ENCODE peak calls at places on chromosomes 1 and 21, in eight cellular contexts. I is vagina, K is A549, D is HCT116, N is heart left ventricle, T is adrenal gland, X is H1, F is stomach. G is an unnamed sample.

GRCh38 chr1:217889401-217889800 is 258.3 kb downstream of the SPATA17 start:
- DNase-seq in K (peak), X (peak), D (no peak), T (no peak), N (no peak), I (no peak), F (no peak), G (no peak)

GRCh38 chr1:92544756-92545165 is 58.0 kb upstream of the GFI1 start:
- DNase-seq in D (no peak), K (no peak), T (no peak), F (no peak), N (no peak), X (no peak), I (no peak), G (no peak)

GRCh38 chr1:65423884-65424655 is 3.6 kb downstream of the LEPR start:
- DNase-seq in T (peak), X (no peak), K (peak), F (no peak), I (no peak), D (peak), N (no peak), G (no peak)

GRCh38 chr1:230919201-230919600 is 50.9 kb upstream of the C1orf198 start:
- DNase-seq in N (no peak), K (no peak), D (no peak), F (no peak), T (no peak), I (no peak), X (no peak), G (no peak)

GRCh38 chr21:43854773-43855633 is 10.0 kb upstream of the AGPAT3 start:
- DNase-seq in K (no peak), F (no peak), X (no peak), I (no peak), N (peak), D (no peak), T (no peak), G (no peak)

GRCh38 chr1:197486948-197487347 is 218.9 kb downstream of the CRB1 start:
- DNase-seq in N (peak), F (no peak), I (no peak), T (no peak), D (no peak), X (no peak), K (no peak), G (no peak)

GRCh38 chr1:50416150-50416527 is 7.1 kb downstream of the DMRTA2 start:
- DNase-seq in D (no peak), F (no peak), I (no peak), T (no peak), K (no peak), N (no peak), X (peak), G (no peak)

GRCh38 chr1:244207042-244207934 is 156.2 kb downstream of the ZBTB18 start:
- DNase-seq in F (no peak), D (no peak), X (no peak), I (no peak), N (peak), T (no peak), K (no peak), G (no peak)

GRCh38 chr1:65412984-65413375 is 7.5 kb upstream of the LEPR start:
- DNase-seq in T (no peak), D (no peak), N (no peak), K (no peak), F (no peak), I (no peak), X (no peak), G (no peak)

GRCh38 chr1:201181726-201182125 is 8.9 kb upstream of the IGFN1 start:
- DNase-seq in F (no peak), N (no peak), K (no peak), D (no peak), X (no peak), I (no peak), T (no peak), G (peak)

GRCh38 chr21:42027804-42028753 is 17.9 kb upstream of the ZBTB21 start:
- DNase-seq in T (no peak), N (no peak), I (no peak), F (no peak), K (no peak), X (no peak), D (no peak), G (no peak)

GRCh38 chr21:31370281-31370892 is 26.3 kb upstream of the TIAM1 start:
- DNase-seq in T (no peak), F (no peak), N (no peak), X (no peak), D (no peak), K (no peak), I (no peak), G (no peak)

GRCh38 chr1:114510235-114511047 is 562 bp downstream of the TRIM33 start:
- DNase-seq in N (peak), K (peak), F (peak), T (peak), X (peak), I (peak), D (peak), G (peak)

GRCh38 chr1:222754386-222755139 is 17.6 kb downstream of the FAM177B start:
- DNase-seq in T (peak), D (no peak), I (no peak), X (no peak), N (peak), K (peak), F (no peak), G (peak)

GRCh38 chr1:32767641-32768040 is 49.5 kb downstream of the YARS1 start:
- DNase-seq in F (no peak), N (no peak), X (no peak), I (no peak), D (no peak), K (peak), T (peak), G (no peak)

GRCh38 chr1:203424861-203425667 is 50.5 kb upstream of the PRELP start:
- DNase-seq in F (no peak), N (no peak), K (no peak), I (no peak), T (no peak), D (no peak), X (no peak), G (no peak)

GRCh38 chr1:118291686-118292085 is 106.7 kb upstream of the SPAG17 start:
- DNase-seq in F (no peak), X (no peak), D (no peak), T (no peak), K (no peak), I (no peak), N (peak), G (peak)

GRCh38 chr1:84959294-84959693 is 37.6 kb downstream of the MCOLN2 start:
- DNase-seq in T (no peak), K (no peak), X (no peak), I (no peak), N (no peak), F (no peak), D (no peak), G (no peak)

GRCh38 chr1:7379445-7379971 is 391.6 kb upstream of the VAMP3 start:
- DNase-seq in N (no peak), F (peak), I (peak), X (no peak), D (no peak), T (no peak), K (no peak), G (no peak)

GRCh38 chr1:87926131-87926828 is 597.6 kb downstream of the LMO4 start:
- DNase-seq in D (no peak), X (no peak), N (no peak), I (no peak), T (no peak), K (no peak), F (no peak), G (no peak)

GRCh38 chr1:159084867-159085266 is 8.3 kb upstream of the AIM2 start:
- DNase-seq in K (no peak), N (no peak), T (peak), I (no peak), D (no peak), F (no peak), X (no peak), G (no peak)

GRCh38 chr1:32992489-32993214 is 28.0 kb upstream of the RNF19B start:
- DNase-seq in N (peak), X (peak), T (peak), D (peak), K (peak), I (no peak), F (peak), G (peak)

GRCh38 chr1:167090289-167090942 is at the start of gene GPA33:
- DNase-seq in D (no peak), N (no peak), I (no peak), F (no peak), K (no peak), X (no peak), T (peak), G (no peak)

GRCh38 chr1:93847811-93848288 is 31.2 kb downstream of the DNTTIP2 start:
- DNase-seq in X (peak), F (peak), N (peak), T (peak), K (peak), I (peak), D (peak), G (peak)

GRCh38 chr1:206911064-206911663 is 10.6 kb downstream of the FCMR start:
- DNase-seq in K (peak), X (no peak), T (peak), F (no peak), I (no peak), N (no peak), D (no peak), G (peak)

GRCh38 chr1:79422726-79423125 is 416.2 kb upstream of the ADGRL4 start:
- DNase-seq in I (no peak), T (no peak), N (no peak), D (no peak), F (no peak), K (no peak), X (no peak), G (no peak)

GRCh38 chr1:172588296-172589291 is 55.6 kb downstream of the SUCO start:
- DNase-seq in I (no peak), K (peak), T (no peak), F (no peak), N (no peak), D (peak), X (no peak), G (no peak)

GRCh38 chr1:162366671-162367070 is 10.0 kb downstream of the SPATA46 start:
- DNase-seq in T (no peak), K (no peak), F (no peak), N (no peak), I (no peak), X (no peak), D (no peak), G (no peak)
- H3K27ac ChIP-seq in T (no peak), K (no peak), F (no peak), N (no peak), I (no peak), X (no peak), D (no peak), G (no peak)

GRCh38 chr1:6348511-6349191 is 44.9 kb downstream of the ACOT7 start:
- DNase-seq in N (peak), I (peak), D (no peak), K (peak), F (peak), T (no peak), X (no peak), G (no peak)
- H3K4me3 ChIP-seq in N (peak), I (no peak), D (no peak), K (no peak), F (no peak), T (no peak), X (no peak), G (no peak)

GRCh38 chr1:2557146-2558029 is 1.2 kb downstream of the TNFRSF14 start:
- DNase-seq in F (peak), K (no peak), T (peak), D (no peak), I (no peak), X (no peak), N (no peak), G (no peak)
- TF ChIP-seq POLR2A in F (no peak), K (no peak), T (no peak), D (no peak), I (no peak), X (no peak), N (no peak), G (no peak)

DNA sequence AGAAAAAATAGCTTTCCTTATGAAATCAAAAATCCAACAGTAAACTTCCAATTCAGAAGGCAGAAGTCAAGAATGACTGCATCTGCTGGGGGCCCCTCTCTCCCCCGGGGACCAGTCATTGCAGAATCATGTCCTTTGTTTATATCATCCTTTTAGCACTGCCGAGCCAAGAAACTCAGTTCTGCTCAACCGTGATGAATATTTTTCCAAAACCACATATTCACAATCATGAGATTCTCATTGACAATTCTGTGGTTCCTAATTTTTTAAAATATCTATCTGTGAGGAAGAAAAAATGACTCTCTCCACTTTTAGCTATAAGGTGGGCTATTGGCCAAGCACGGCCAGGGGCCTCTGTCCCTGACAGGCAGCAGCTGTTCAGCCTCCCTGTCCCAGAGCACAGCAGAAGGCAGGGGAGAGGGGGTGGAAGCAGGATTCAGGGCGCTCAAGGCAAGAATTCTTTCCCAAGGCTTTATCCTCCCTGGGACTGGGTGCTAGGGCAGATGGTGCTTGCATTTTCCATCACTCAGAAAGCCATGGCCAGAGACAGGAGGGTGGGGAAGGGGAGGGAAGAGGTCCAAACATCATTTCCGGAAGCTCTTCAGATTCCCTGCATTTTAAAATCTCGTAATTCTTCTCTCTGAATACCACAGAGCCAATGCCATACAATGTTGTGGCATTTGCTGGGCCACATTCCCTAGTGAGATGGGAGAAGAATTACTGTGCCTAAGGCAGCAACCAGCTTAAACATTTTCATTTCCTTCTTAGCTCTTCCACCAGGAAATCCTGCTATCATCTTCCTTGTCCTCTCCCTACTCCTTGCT is 60.5 kb downstream of the KCNJ6 start:
- DNase-seq in F (no peak), I (peak), T (no peak), K (no peak), D (no peak), X (peak), N (no peak), G (no peak)
- H3K27ac ChIP-seq in F (no peak), I (no peak), T (no peak), K (no peak), D (no peak), X (no peak), N (no peak), G (no peak)

G was measured in gastrocnemius medialis.